ENCODE peak calls at places on chromosome 18, in six cellular contexts. J, K, R, A, P and I are unnamed samples.

GRCh38 chr18:21112140-21112473 is 494 bp upstream of the ROCK1 start:
- DNase-seq in J (no peak), K (no peak), R (no peak), A (no peak), P (no peak), I (no peak)

GRCh38 chr18:66548747-66549146 is 55.1 kb downstream of the CDH19 start:
- DNase-seq in J (no peak), K (no peak), R (no peak), A (no peak), P (no peak), I (no peak)

GRCh38 chr18:63936156-63936931 is 12.8 kb upstream of the HMSD start:
- DNase-seq in J (peak), K (peak), R (peak), A (peak), P (peak), I (peak)

GRCh38 chr18:75132931-75133525 is 75.9 kb downstream of the PTGR3 start:
- DNase-seq in J (no peak), K (no peak), R (no peak), A (no peak), P (no peak), I (no peak)

GRCh38 chr18:62323483-62324354 is 1.4 kb upstream of the TNFRSF11A start:
- DNase-seq in J (no peak), K (no peak), R (no peak), A (no peak), P (no peak), I (no peak)

GRCh38 chr18:57078614-57079013 is 68.3 kb upstream of the BOD1L2 start:
- DNase-seq in J (no peak), K (no peak), R (no peak), A (no peak), P (no peak), I (no peak)

GRCh38 chr18:57141208-57142129 is 5.4 kb upstream of the BOD1L2 start:
- DNase-seq in J (no peak), K (no peak), R (no peak), A (no peak), P (peak), I (no peak)

GRCh38 chr18:8868779-8869415 is 163.5 kb downstream of the MTCL1 start:
- DNase-seq in J (no peak), K (no peak), R (peak), A (no peak), P (no peak), I (no peak)

GRCh38 chr18:40109251-40110049 is 1845.6 kb upstream of the PIK3C3 start:
- DNase-seq in J (no peak), K (no peak), R (no peak), A (no peak), P (no peak), I (no peak)

GRCh38 chr18:78041218-78041617 is 791.6 kb downstream of the GALR1 start:
- DNase-seq in J (no peak), K (no peak), R (no peak), A (no peak), P (no peak), I (no peak)

GRCh38 chr18:7272268-7273049 is 41.6 kb downstream of the LRRC30 start:
- DNase-seq in J (peak), K (no peak), R (no peak), A (peak), P (peak), I (peak)

GRCh38 chr18:54296017-54296416 is 26.7 kb downstream of the POLI start:
- DNase-seq in J (no peak), K (no peak), R (no peak), A (peak), P (no peak), I (peak)

GRCh38 chr18:73785276-73785675 is 362.4 kb downstream of the FBXO15 start:
- DNase-seq in J (no peak), K (no peak), R (no peak), A (peak), P (no peak), I (no peak)

GRCh38 chr18:3966246-3966984 is 488.7 kb downstream of the DLGAP1 start:
- DNase-seq in J (no peak), K (no peak), R (no peak), A (no peak), P (no peak), I (no peak)

GRCh38 chr18:69402219-69402989 is 1.7 kb downstream of the DOK6 start:
- DNase-seq in J (peak), K (no peak), R (peak), A (no peak), P (no peak), I (no peak)

GRCh38 chr18:7856733-7857132 is 289.6 kb downstream of the PTPRM start:
- DNase-seq in J (no peak), K (no peak), R (no peak), A (peak), P (no peak), I (no peak)

GRCh38 chr18:10926565-10927194 is 222.7 kb downstream of the PIEZO2 start:
- DNase-seq in J (no peak), K (no peak), R (no peak), A (peak), P (no peak), I (no peak)

GRCh38 chr18:35732652-35733051 is 151.1 kb downstream of the GALNT1 start:
- DNase-seq in J (no peak), K (no peak), R (no peak), A (peak), P (no peak), I (peak)

GRCh38 chr18:1585881-1586488 is 681.3 kb downstream of the ADCYAP1 start:
- DNase-seq in J (no peak), K (no peak), R (peak), A (peak), P (no peak), I (peak)

GRCh38 chr18:54641734-54642133 is 50.7 kb downstream of the DYNAP start:
- DNase-seq in J (no peak), K (no peak), R (no peak), A (no peak), P (no peak), I (no peak)

GRCh38 chr18:47931707-47932103 is 1.2 kb upstream of the SMAD2 start:
- DNase-seq in J (no peak), K (no peak), R (no peak), A (peak), P (peak), I (no peak)

GRCh38 chr18:70289351-70290330 is 796 bp downstream of the SOCS6 start:
- DNase-seq in J (no peak), K (no peak), R (peak), A (peak), P (peak), I (no peak)

GRCh38 chr18:4374564-4374963 is 80.5 kb downstream of the DLGAP1 start:
- DNase-seq in J (no peak), K (no peak), R (no peak), A (no peak), P (no peak), I (no peak)

GRCh38 chr18:5582054-5582453 is 38.3 kb upstream of the EPB41L3 start:
- DNase-seq in J (no peak), K (no peak), R (no peak), A (peak), P (no peak), I (peak)

GRCh38 chr18:67183398-67183797 is 333.1 kb downstream of the DSEL start:
- DNase-seq in J (no peak), K (no peak), R (no peak), A (no peak), P (no peak), I (no peak)

GRCh38 chr18:41899535-41899934 is 55.5 kb upstream of the PIK3C3 start:
- DNase-seq in J (no peak), K (no peak), R (no peak), A (peak), P (no peak), I (no peak)

GRCh38 chr18:8912348-8913057 is 190.0 kb upstream of the NDUFV2 start:
- DNase-seq in J (no peak), K (peak), R (peak), A (no peak), P (peak), I (no peak)

GRCh38 chr18:13823707-13824395 is at the start of gene MC5R:
- DNase-seq in J (peak), K (peak), R (peak), A (peak), P (peak), I (no peak)

GRCh38 chr18:489244-490023 is 11.1 kb downstream of the COLEC12 start:
- DNase-seq in J (no peak), K (no peak), R (no peak), A (peak), P (no peak), I (no peak)

GRCh38 chr18:35756506-35757117 is 175.1 kb downstream of the GALNT1 start:
- DNase-seq in J (peak), K (peak), R (peak), A (peak), P (peak), I (peak)

GRCh38 chr18:62663731-62664336 is 51.5 kb upstream of the PHLPP1 start:
- DNase-seq in J (no peak), K (no peak), R (no peak), A (peak), P (no peak), I (no peak)

GRCh38 chr18:8826971-8827370 is 121.6 kb downstream of the MTCL1 start:
- DNase-seq in J (no peak), K (no peak), R (peak), A (no peak), P (no peak), I (no peak)

GRCh38 chr18:7658701-7659100 is 91.6 kb downstream of the PTPRM start:
- DNase-seq in J (no peak), K (no peak), R (no peak), A (peak), P (no peak), I (no peak)